ENCODE peak calls at places on chromosome 5, in ten cellular contexts. T is RWPE2, H is heart left ventricle, E is keratinocyte, N is H1, J is breast epithelium, O is uterus, C is esophagus squamous epithelium, Z is cardiac muscle cell, V is psoas muscle. Q is an unnamed sample. For H3K27me3, the result is how much of the 10 kb centered on the place peaks cover.

GRCh38 chr5:59729820-59730219 is 163.7 kb downstream of the PDE4D start:
- DNase-seq in V (no peak), J (no peak), N (no peak), T (no peak), C (no peak), Z (no peak), O (no peak), E (no peak), H (no peak), Q (no peak)

GRCh38 chr5:6556089-6556801 is 76.6 kb downstream of the NSUN2 start:
- DNase-seq in Z (no peak), T (no peak), V (no peak), E (no peak), N (no peak), H (no peak), J (no peak), O (no peak), C (no peak), Q (no peak)

GRCh38 chr5:17228833-17229291 is 11.4 kb downstream of the BASP1 start:
- DNase-seq in E (no peak), V (no peak), C (no peak), T (peak), J (no peak), Z (no peak), N (no peak), H (no peak), O (no peak), Q (no peak)

GRCh38 chr5:139167533-139167932 is 30.6 kb downstream of the SIL1 start:
- DNase-seq in Z (no peak), H (no peak), O (no peak), N (no peak), V (no peak), J (no peak), T (no peak), E (no peak), C (no peak), Q (no peak)

GRCh38 chr5:107300928-107301327 is 369.8 kb downstream of the EFNA5 start:
- DNase-seq in C (no peak), H (no peak), V (no peak), Z (no peak), E (no peak), N (no peak), J (no peak), T (no peak), O (no peak), Q (no peak)

GRCh38 chr5:111914957-111915356 is 158.0 kb upstream of the NREP start:
- DNase-seq in J (no peak), Z (no peak), H (no peak), E (no peak), T (no peak), N (no peak), O (no peak), V (no peak), C (no peak), Q (no peak)

GRCh38 chr5:125410501-125411162 is 664.2 kb upstream of the ZNF608 start:
- DNase-seq in C (no peak), Z (no peak), T (no peak), H (no peak), O (no peak), E (no peak), J (no peak), N (no peak), V (no peak), Q (no peak)

GRCh38 chr5:132831095-132831860 is 831 bp upstream of the SHROOM1 start:
- DNase-seq in V (no peak), J (no peak), Z (no peak), N (no peak), T (no peak), O (no peak), C (no peak), E (no peak), H (no peak), Q (no peak)

GRCh38 chr5:2334686-2335085 is 416.8 kb downstream of the IRX2 start:
- DNase-seq in J (no peak), V (no peak), N (no peak), E (no peak), T (peak), Z (no peak), H (no peak), C (no peak), O (no peak), Q (no peak)

GRCh38 chr5:98563885-98564653 is 209.4 kb upstream of the RGMB start:
- DNase-seq in J (no peak), E (no peak), Z (no peak), H (no peak), T (no peak), O (no peak), N (no peak), V (no peak), C (no peak), Q (no peak)

GRCh38 chr5:76401801-76402250 is 1.3 kb upstream of the IQGAP2 start:
- DNase-seq in N (no peak), J (no peak), Z (no peak), H (no peak), O (no peak), E (no peak), V (no peak), C (no peak), T (no peak), Q (no peak)

GRCh38 chr5:89043676-89044075 is 160.7 kb upstream of the MEF2C start:
- DNase-seq in E (no peak), H (no peak), T (no peak), O (no peak), C (no peak), N (no peak), J (no peak), V (no peak), Z (no peak), Q (no peak)

GRCh38 chr5:178602752-178603151 is 12.6 kb upstream of the COL23A1 start:
- DNase-seq in N (no peak), J (no peak), V (no peak), E (no peak), H (no peak), C (no peak), O (no peak), T (no peak), Z (no peak), Q (no peak)

GRCh38 chr5:102799017-102799416 is 43.9 kb downstream of the PAM start:
- DNase-seq in O (no peak), V (no peak), E (no peak), J (no peak), C (no peak), H (no peak), Z (peak), N (no peak), T (no peak), Q (no peak)

GRCh38 chr5:123545506-123545905 is 33.5 kb downstream of the CSNK1G3 start:
- DNase-seq in H (no peak), C (no peak), Z (no peak), E (no peak), T (no peak), O (no peak), V (no peak), N (no peak), J (no peak), Q (no peak)

GRCh38 chr5:143594913-143595818 is 191.7 kb upstream of the NR3C1 start:
- DNase-seq in C (no peak), E (no peak), N (no peak), H (no peak), J (no peak), T (no peak), O (no peak), V (no peak), Z (no peak), Q (peak)

GRCh38 chr5:140710899-140711552 is 10.8 kb downstream of the ZMAT2 start:
- DNase-seq in E (peak), C (peak), H (peak), Z (peak), V (peak), N (peak), T (peak), O (peak), J (peak), Q (peak)

GRCh38 chr5:40679998-40680681 is 425 bp downstream of the PTGER4 start:
- DNase-seq in H (peak), V (no peak), N (no peak), O (no peak), Z (no peak), T (peak), J (no peak), E (no peak), C (no peak), Q (no peak)

GRCh38 chr5:58993461-58993860 is 410.6 kb downstream of the RAB3C start:
- DNase-seq in E (no peak), J (no peak), Z (no peak), V (no peak), T (no peak), O (no peak), H (no peak), N (no peak), C (no peak), Q (no peak)

GRCh38 chr5:120152472-120152871 is 311.6 kb upstream of the PRR16 start:
- DNase-seq in Z (no peak), O (no peak), C (no peak), H (no peak), N (no peak), V (no peak), T (no peak), E (no peak), J (no peak), Q (peak)

GRCh38 chr5:40717281-40717680 is 37.6 kb downstream of the PTGER4 start:
- DNase-seq in O (no peak), C (no peak), H (no peak), T (no peak), J (no peak), N (no peak), E (no peak), V (no peak), Z (no peak), Q (no peak)

GRCh38 chr5:175214152-175214551 is 229.8 kb downstream of the DRD1 start:
- DNase-seq in J (no peak), H (no peak), N (no peak), T (peak), C (no peak), E (no peak), O (no peak), V (no peak), Z (no peak), Q (peak)

GRCh38 chr5:158777647-158778368 is 321.9 kb downstream of the EBF1 start:
- DNase-seq in V (no peak), N (no peak), Z (no peak), E (no peak), O (peak), H (no peak), T (no peak), J (no peak), C (no peak), Q (no peak)

GRCh38 chr5:148312159-148312558 is at the start of gene SPINK7:
- DNase-seq in O (no peak), J (no peak), H (no peak), V (no peak), Z (no peak), E (no peak), N (no peak), T (no peak), C (no peak), Q (no peak)

DNA sequence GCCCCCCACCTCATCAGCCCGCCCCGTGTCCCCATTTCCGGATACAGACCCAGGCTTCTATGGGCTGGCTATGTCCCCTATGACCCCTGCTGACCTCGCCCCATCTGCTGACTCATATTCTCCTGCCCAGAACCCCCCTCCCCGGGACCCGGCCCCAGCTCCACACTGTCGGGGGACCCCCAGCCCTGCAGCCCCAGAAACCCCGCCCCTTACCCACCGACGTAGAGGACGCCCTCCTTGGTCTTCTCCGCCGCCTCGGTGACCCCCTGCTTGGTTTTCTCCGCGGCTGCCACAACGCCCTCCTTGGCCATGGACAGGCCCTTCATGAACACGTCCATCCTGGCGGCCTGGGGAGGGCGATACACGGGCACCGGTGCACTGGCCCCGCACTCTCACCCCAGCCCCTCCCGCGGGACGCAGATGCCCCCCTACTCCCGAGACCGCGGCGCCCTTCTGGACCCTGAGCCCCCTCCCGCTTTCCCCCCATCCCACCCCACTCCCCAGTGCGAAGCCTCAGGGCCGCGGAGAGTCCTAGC is 949 bp downstream of the SNCB start:
- DNase-seq in N (peak), J (no peak), V (no peak), Z (no peak), T (no peak), H (no peak), C (no peak), E (no peak), O (no peak), Q (no peak)
- H3K4me3 ChIP-seq in N (peak), J (no peak), V (peak), Z (peak), T (no peak), H (no peak), C (peak), E (no peak), O (no peak), Q (no peak)

GRCh38 chr5:3481175-3481574 is 114.5 kb upstream of the IRX1 start:
- DNase-seq in T (no peak), C (no peak), E (no peak), J (no peak), H (no peak), Z (no peak), O (no peak), N (no peak), V (no peak), Q (no peak)
- H3K27me3 ChIP-seq in T (under half), C (under half), E (under half), J (under half), H (under half), Z (under half), O (under half), N (under half), V (under half), Q (under half)

DNA sequence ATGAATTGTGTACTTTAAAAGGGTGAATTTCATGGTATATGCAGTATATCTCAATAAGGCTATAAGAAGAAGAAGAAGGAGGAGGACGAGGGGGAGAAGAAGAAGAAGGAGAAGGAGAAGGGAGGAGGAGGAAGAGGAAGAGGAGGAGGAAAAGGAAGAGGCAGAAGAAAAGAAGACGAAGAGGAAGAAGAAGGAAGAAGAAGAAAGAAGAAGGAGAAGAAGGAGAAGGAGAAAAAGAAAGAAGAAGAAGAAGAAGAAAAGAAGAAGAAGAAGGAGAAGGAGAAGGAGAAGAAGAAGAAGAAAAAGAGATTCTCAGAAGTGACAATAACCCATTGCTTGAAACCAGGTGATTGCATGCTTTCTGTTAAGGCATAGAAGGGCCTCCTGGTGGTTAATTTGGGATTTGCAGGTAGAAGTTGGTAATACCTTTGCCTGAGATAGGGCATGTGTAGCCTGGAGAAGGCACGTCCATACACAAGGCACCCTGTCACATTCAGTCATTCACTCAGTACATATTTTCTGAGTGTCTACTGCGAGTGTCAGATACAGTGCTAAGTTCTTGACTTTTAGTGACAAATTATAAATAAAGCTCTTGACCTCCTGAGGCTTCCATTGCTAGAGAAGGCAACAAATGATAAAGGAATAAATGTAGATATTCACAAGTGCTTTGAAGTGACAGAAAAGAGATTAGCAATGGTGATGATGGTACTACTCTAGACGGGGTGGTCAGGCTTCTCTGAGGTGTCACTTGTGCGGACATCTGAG is 231.3 kb downstream of the NPR3 start:
- DNase-seq in V (no peak), Z (peak), T (no peak), C (no peak), E (no peak), H (no peak), O (no peak), J (no peak), N (peak), Q (no peak)
- TF ChIP-seq CTCF in V (no peak), Z (peak), T (peak), C (no peak), E (peak), H (peak), O (no peak), J (no peak), N (no peak), Q (peak)

DNA sequence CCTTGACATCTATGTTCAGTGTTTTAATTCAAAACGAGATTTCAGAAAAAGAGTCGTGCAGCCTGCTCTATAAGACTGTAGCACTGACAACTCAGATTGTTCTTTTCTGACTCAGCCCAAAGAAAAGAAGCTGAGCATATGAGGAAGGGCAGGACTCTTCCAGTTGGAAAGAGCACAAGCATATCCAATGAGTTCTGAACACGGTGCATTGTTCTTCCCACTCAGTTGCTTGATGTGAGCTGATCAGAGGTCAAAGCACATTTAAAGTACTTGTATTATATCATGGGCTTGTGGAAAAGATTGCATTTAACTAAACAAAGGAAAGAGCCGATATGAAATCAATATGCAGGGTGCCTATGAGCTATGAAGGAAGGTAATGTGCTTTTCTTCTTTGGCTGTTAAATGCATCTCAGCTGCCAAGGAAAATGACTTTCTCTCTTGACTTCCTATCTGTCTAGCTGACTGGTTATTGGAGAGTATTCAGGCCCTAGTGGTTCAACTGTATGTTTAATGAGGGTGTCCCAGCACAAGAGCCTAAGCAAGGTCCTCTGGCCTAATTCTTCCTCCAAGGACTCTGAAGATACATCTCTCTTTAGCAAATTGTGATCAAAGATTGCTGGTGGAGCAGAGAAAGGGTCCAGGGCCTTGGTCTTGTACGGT is 226.6 kb upstream of the PPP1R2B start:
- DNase-seq in E (no peak), N (no peak), J (no peak), C (no peak), T (no peak), H (no peak), O (no peak), Z (no peak), V (no peak), Q (no peak)
- H3K4me3 ChIP-seq in E (no peak), N (no peak), J (no peak), C (no peak), T (no peak), H (no peak), O (no peak), Z (no peak), V (no peak), Q (no peak)

GRCh38 chr5:73304381-73304780 is 131.4 kb downstream of the TMEM174 start:
- DNase-seq in J (no peak), N (no peak), O (no peak), H (no peak), T (no peak), E (no peak), Z (no peak), V (no peak), C (no peak), Q (no peak)
- H3K27me3 ChIP-seq in J (half or more), N (half or more), O (under half), H (half or more), T (under half), E (under half), Z (half or more), V (half or more), C (half or more), Q (under half)

GRCh38 chr5:134420326-134420725 is 8.6 kb upstream of the CDKN2AIPNL start:
- DNase-seq in V (no peak), O (no peak), J (no peak), E (no peak), Z (no peak), N (no peak), T (no peak), C (no peak), H (no peak), Q (no peak)

GRCh38 chr5:134422791-134423365 is 11.2 kb upstream of the CDKN2AIPNL start:
- DNase-seq in H (no peak), E (no peak), N (no peak), V (no peak), C (no peak), T (no peak), Z (no peak), J (no peak), O (no peak), Q (no peak)

GRCh38 chr5:134426362-134426761 is 14.7 kb upstream of the CDKN2AIPNL start:
- DNase-seq in C (no peak), J (no peak), N (no peak), T (no peak), O (no peak), H (no peak), Z (no peak), E (no peak), V (peak), Q (no peak)

GRCh38 chr5:134427540-134428041 is 15.9 kb upstream of the CDKN2AIPNL start:
- DNase-seq in C (no peak), O (no peak), T (no peak), H (no peak), V (peak), E (no peak), Z (no peak), N (peak), J (no peak), Q (no peak)

GRCh38 chr5:134423376-134423775 is 11.7 kb upstream of the CDKN2AIPNL start:
- DNase-seq in V (no peak), J (no peak), N (no peak), T (no peak), C (no peak), Z (no peak), H (no peak), E (no peak), O (no peak), Q (no peak)
- TF ChIP-seq CTCF in V (no peak), J (no peak), N (no peak), T (no peak), C (no peak), Z (no peak), H (no peak), E (no peak), O (no peak), Q (no peak)

GRCh38 chr5:50967388-50968039 is 301.1 kb downstream of the PARP8 start:
- DNase-seq in C (no peak), V (no peak), E (no peak), N (peak), O (no peak), H (peak), J (no peak), Z (peak), T (no peak), Q (no peak)
- H3K4me3 ChIP-seq in C (peak), V (peak), E (no peak), N (peak), O (no peak), H (peak), J (peak), Z (no peak), T (no peak), Q (no peak)

DNA sequence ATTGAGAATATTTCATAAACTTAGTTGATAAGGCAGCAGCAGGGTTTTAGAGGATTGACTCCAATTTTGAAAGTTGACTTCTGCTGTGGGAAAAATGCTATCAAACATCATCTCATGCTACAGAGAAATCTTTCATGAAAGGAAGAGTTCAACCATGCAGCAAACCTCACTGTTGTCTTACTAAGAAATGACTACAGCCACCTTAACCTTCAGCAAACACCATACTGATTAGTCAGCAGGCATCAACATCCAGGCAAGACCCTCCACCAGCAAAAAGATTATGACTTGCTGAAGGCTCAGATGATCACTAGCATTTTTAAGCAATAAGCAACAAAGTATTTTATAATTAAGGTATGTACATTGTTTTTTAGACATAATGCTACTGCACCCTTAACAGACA is 7.6 kb downstream of the TMEM174 start:
- DNase-seq in H (no peak), E (no peak), T (no peak), N (no peak), O (no peak), V (no peak), C (no peak), J (no peak), Z (no peak), Q (peak)
- H3K27me3 ChIP-seq in H (under half), E (under half), T (under half), N (under half), O (under half), V (under half), C (under half), J (under half), Z (under half), Q (under half)

Q was measured in kidney epithelial cell.